ENCODE peak calls at places on chromosome 14, in six cellular contexts. G is brain microvascular endothelial cell, F is AG04449, I is AG09319, N is fibroblast of pulmonary artery, L is activated B cell treated with CpG ODN at 0.5 μM for 24 hours. Z is an unnamed sample.

GRCh38 chr14:68621400-68622365 is 171.2 kb downstream of the ZFP36L1 start:
- DNase-seq in G (peak), F (peak), I (peak), N (peak), L (no peak), Z (no peak)

GRCh38 chr14:98564006-98564405 is 708.0 kb downstream of the BCL11B start:
- DNase-seq in G (no peak), F (no peak), I (no peak), N (no peak), L (no peak), Z (no peak)

GRCh38 chr14:63993992-63994391 is 141.2 kb downstream of the SYNE2 start:
- DNase-seq in G (peak), F (no peak), I (no peak), N (peak), L (no peak), Z (no peak)

GRCh38 chr14:64220466-64220865 is 73.7 kb downstream of the ESR2 start:
- DNase-seq in G (no peak), F (no peak), I (no peak), N (peak), L (no peak), Z (no peak)

GRCh38 chr14:101428409-101428808 is 132.9 kb upstream of the DIO3 start:
- DNase-seq in G (no peak), F (no peak), I (no peak), N (no peak), L (no peak), Z (no peak)

GRCh38 chr14:87049886-87050820 is 942.8 kb downstream of the GALC start:
- DNase-seq in G (peak), F (peak), I (no peak), N (peak), L (no peak), Z (no peak)

GRCh38 chr14:63966407-63966806 is 113.6 kb downstream of the SYNE2 start:
- DNase-seq in G (no peak), F (no peak), I (no peak), N (no peak), L (no peak), Z (no peak)

GRCh38 chr14:68779761-68780323 is 13.0 kb downstream of the ZFP36L1 start:
- DNase-seq in G (peak), F (peak), I (no peak), N (peak), L (no peak), Z (no peak)

GRCh38 chr14:54881761-54882401 is 20.7 kb downstream of the GCH1 start:
- DNase-seq in G (no peak), F (no peak), I (no peak), N (peak), L (no peak), Z (no peak)

GRCh38 chr14:53153702-53154112 is 584 bp upstream of the DDHD1 start:
- DNase-seq in G (no peak), F (no peak), I (no peak), N (no peak), L (no peak), Z (no peak)

GRCh38 chr14:93984987-93985410 is 8.6 kb upstream of the ASB2 start:
- DNase-seq in G (peak), F (peak), I (peak), N (peak), L (no peak), Z (no peak)

GRCh38 chr14:101878222-101879211 is 85.9 kb upstream of the DYNC1H1 start:
- DNase-seq in G (no peak), F (no peak), I (no peak), N (no peak), L (no peak), Z (no peak)

GRCh38 chr14:25121342-25122129 is 71.6 kb upstream of the STXBP6 start:
- DNase-seq in G (no peak), F (no peak), I (peak), N (peak), L (no peak), Z (no peak)

GRCh38 chr14:80055912-80056801 is 155.1 kb downstream of the DIO2 start:
- DNase-seq in G (peak), F (no peak), I (peak), N (peak), L (no peak), Z (no peak)

GRCh38 chr14:102570334-102570995 is 22.0 kb upstream of the RCOR1 start:
- DNase-seq in G (no peak), F (no peak), I (no peak), N (no peak), L (no peak), Z (no peak)

GRCh38 chr14:101683365-101683764 is 78.1 kb upstream of the PPP2R5C start:
- DNase-seq in G (no peak), F (no peak), I (no peak), N (no peak), L (no peak), Z (no peak)

GRCh38 chr14:93533864-93534263 is 103.1 kb downstream of the UNC79 start:
- DNase-seq in G (no peak), F (no peak), I (no peak), N (no peak), L (no peak), Z (no peak)

DNA sequence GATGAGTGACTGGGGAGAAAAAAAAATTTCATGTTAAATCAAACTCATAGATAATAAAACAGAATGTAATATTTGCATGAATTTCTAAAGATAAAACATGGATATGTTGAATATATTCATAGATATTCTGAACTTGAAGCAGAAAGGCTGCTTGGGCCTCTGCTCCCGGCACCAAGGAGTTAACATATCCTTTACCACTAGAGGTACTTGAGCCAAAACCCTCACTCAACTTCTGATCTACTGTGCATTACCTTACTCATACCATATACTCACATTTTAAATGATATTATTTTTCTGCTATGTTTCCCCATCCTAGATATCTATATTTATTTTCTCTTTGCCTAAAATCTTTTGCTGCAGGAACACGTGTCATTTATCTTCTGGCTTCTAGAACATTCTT is 14.9 kb downstream of the AREL1 start:
- DNase-seq in G (no peak), F (no peak), I (no peak), N (no peak), L (no peak), Z (no peak)
- TF ChIP-seq CTCF in G (no peak), F (no peak), I (no peak), N (no peak), L (no peak), Z (no peak)

GRCh38 chr14:77027538-77028383 is 747 bp downstream of the IRF2BPL start:
- DNase-seq in G (peak), F (no peak), I (peak), N (peak), L (peak), Z (no peak)
- TF ChIP-seq CTCF in G (no peak), F (peak), I (peak), N (peak), L (no peak), Z (peak)

GRCh38 chr14:23301969-23302289 is 730 bp downstream of the PPP1R3E start:
- DNase-seq in G (peak), F (no peak), I (no peak), N (no peak), L (no peak), Z (no peak)

GRCh38 chr14:23301288-23301968 is 1.2 kb downstream of the PPP1R3E start:
- DNase-seq in G (peak), F (peak), I (peak), N (peak), L (peak), Z (peak)

GRCh38 chr14:23299558-23299957 is 3.1 kb downstream of the PPP1R3E start:
- DNase-seq in G (no peak), F (no peak), I (no peak), N (peak), L (no peak), Z (no peak)

GRCh38 chr14:23299986-23300686 is 2.5 kb downstream of the PPP1R3E start:
- DNase-seq in G (no peak), F (no peak), I (no peak), N (no peak), L (no peak), Z (no peak)

DNA sequence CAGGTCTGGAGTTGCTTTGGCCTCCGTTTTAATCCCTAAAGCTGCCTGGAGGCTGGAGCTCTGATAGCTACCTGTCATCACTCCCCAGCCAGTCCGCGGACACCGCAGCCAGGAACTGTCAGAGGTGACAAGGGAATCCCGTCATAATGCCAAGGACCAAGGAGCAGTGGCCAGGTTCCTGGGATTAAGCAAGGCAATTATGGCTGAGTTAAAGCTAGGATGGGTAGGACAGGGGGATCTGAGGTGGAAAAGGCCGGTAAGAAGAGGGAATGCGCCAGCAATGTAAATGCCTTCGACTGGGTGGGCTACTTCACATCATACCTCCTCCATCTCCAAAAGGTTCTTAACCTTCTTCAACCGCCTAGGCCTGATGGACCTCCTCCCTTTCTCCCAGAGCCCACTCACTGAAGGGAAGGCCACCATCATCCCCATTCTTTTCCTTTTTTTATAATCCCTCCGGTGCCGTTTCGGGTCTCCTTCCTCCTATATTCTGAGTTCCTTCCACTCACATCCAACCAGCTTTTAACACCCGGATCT is 1.9 kb downstream of the PPP1R3E start:
- DNase-seq in G (peak), F (no peak), I (no peak), N (peak), L (peak), Z (no peak)
- TF ChIP-seq CTCF in G (no peak), F (no peak), I (no peak), N (no peak), L (no peak), Z (no peak)

DNA sequence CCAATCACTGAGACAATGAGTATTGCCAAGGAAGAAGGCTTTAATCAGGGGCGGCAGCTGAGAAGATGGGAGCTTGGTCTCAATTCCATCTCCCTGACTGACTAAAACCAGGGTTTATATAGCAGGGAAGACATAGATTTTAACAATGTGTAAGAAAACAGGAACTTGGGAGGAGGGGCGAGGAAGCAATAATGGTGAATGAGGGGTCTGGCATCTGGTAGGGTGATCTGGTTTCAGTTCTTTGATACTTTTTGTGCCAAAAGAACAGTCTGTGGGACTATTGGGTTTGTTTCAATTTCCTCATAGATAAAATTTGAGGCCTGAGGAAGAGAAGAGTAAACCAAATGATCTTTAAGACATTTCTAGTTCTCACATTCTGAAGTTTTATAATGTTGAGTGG is 49.2 kb downstream of the FUT8 start:
- DNase-seq in G (no peak), F (no peak), I (no peak), N (peak), L (no peak), Z (peak)
- TF ChIP-seq CTCF in G (no peak), F (no peak), I (no peak), N (no peak), L (no peak), Z (no peak)

DNA sequence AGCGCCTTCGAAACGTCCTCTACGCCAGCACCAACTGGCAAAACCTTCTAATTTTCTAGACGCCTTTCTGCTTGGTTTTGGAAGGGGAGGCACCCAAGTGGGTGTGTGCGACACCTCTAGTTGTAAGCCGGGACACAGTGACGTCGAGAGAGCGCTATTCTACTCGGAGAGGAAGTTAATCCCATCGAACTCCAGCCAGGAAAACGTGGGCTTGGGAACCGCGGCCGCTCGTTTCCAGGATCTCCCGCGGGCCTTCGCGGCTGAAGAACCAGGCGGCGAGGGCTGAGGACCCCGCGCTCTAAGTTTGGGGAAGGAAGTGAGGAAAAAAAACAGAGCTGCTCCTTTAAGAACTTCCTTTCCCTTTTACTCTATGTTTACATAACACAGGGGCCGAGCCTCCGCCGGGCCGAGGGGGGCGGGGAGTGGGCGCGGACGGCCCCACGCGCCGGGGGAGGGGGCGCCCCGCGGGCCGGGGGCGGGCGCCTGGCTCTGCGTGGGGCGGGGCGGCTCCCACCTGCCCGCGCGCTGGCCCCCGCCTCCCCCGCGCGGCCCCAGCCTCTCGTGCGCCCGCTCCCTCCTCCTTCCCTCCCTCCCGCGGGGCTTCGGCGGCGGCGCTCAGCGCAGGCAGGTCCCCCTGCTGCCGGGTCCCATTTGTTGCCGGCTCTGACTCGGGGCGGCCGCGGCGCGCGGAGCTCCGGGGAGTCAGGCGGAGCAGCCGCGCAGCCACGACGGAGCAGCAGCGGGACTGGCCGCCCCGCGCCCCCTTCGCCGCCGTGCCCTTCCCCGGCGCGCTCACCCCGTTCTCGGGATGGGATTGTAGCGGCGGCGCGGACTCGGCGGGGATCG is at the start of gene PELI2:
- DNase-seq in G (peak), F (no peak), I (peak), N (peak), L (peak), Z (no peak)
- TF ChIP-seq CTCF in G (peak), F (peak), I (peak), N (no peak), L (no peak), Z (peak)

DNA sequence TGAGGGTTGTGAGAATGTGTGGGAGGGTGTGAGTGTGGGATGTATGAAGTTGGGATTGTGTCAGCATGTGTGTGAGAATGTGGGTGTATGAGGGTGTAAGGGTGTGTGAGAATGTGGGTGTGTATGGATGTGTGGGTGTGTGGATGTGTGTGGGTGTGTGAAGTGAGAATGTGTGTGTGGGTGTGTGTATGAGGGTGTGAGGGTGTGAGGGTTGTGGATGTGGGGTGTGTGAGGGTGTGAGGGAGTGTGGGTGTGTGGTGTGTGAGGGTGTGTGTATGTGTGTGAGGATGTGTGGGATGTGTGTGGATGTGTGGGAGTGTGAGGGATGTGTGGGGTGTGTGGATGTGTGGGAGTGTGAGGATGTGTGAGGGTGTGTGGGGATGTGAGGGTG is 37.0 kb downstream of the TMEM121 start:
- DNase-seq in G (no peak), F (no peak), I (no peak), N (no peak), L (no peak), Z (no peak)
- TF ChIP-seq CTCF in G (no peak), F (no peak), I (no peak), N (no peak), L (no peak), Z (no peak)

DNA sequence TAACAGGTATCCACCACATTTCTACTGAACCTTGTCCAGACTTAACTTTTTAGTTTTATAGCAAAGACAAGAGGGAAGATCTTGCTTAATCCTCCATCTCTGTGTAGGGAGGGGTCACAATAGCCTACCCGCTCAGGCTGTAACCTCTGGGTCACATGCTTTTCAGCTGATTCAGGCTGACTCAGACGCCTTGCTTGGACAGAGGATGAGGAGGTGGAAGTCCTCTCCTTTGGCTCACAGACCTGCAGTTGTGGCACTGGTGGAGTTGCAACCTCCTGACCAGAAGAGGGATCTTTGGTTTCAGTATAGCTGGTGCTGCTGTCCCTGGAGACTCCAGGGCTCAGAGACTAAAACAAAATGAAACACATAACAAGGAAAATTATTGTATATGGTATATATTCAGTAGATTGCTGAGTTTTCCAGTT is 16.2 kb downstream of the ACIN1 start:
- DNase-seq in G (peak), F (peak), I (peak), N (peak), L (no peak), Z (no peak)
- TF ChIP-seq CTCF in G (peak), F (peak), I (no peak), N (no peak), L (no peak), Z (no peak)

Z was measured in GM12864.